ENCODE peak calls at places on chromosomes 1 and 21, in eight cellular contexts. One of them, this sample, is unnamed.
A peak's percentile ranks its signal among the peaks of the same experiment; 100 is the strongest.

GRCh38 chr1:226424228-226425003 is 16.5 kb upstream of the PARP1 start:
- DNase-seq in breast epithelium: no peak
- DNase-seq in adrenal gland: no peak
- DNase-seq in spleen: no peak
- DNase-seq in lower leg skin: peak; percentile 65
- DNase-seq in HepG2: no peak
- DNase-seq in testis: no peak
- DNase-seq in H54: no peak
- DNase-seq in this sample: peak; percentile 9

GRCh38 chr1:221336141-221336540 is 405.7 kb downstream of the DUSP10 start:
- DNase-seq in breast epithelium: no peak
- DNase-seq in adrenal gland: no peak
- DNase-seq in spleen: no peak
- DNase-seq in lower leg skin: no peak
- DNase-seq in HepG2: peak; percentile 11
- DNase-seq in testis: no peak
- DNase-seq in H54: peak; percentile 4
- DNase-seq in this sample: no peak

GRCh38 chr1:147539122-147539575 is 2.2 kb upstream of the BCL9 start:
- DNase-seq in breast epithelium: no peak
- DNase-seq in adrenal gland: peak; percentile 68
- DNase-seq in spleen: no peak
- DNase-seq in lower leg skin: no peak
- DNase-seq in HepG2: peak; percentile 77
- DNase-seq in testis: no peak
- DNase-seq in H54: peak; percentile 44
- DNase-seq in this sample: no peak

GRCh38 chr1:1291023-1291528 is 10.8 kb downstream of the SCNN1D start:
- DNase-seq in breast epithelium: no peak
- DNase-seq in adrenal gland: no peak
- DNase-seq in spleen: no peak
- DNase-seq in lower leg skin: no peak
- DNase-seq in HepG2: no peak
- DNase-seq in testis: no peak
- DNase-seq in H54: no peak
- DNase-seq in this sample: no peak

GRCh38 chr21:27326293-27326692 is 359.4 kb upstream of the ADAMTS5 start:
- DNase-seq in breast epithelium: no peak
- DNase-seq in adrenal gland: no peak
- DNase-seq in spleen: no peak
- DNase-seq in lower leg skin: no peak
- DNase-seq in HepG2: no peak
- DNase-seq in testis: no peak
- DNase-seq in H54: no peak
- DNase-seq in this sample: no peak

GRCh38 chr1:15736035-15736665 is at the start of gene SLC25A34:
- DNase-seq in breast epithelium: no peak
- DNase-seq in adrenal gland: peak; percentile 86
- DNase-seq in spleen: no peak
- DNase-seq in lower leg skin: no peak
- DNase-seq in HepG2: peak; percentile 42
- DNase-seq in testis: no peak
- DNase-seq in H54: no peak
- DNase-seq in this sample: no peak

GRCh38 chr1:27392096-27392777 is at the start of gene GPR3:
- DNase-seq in breast epithelium: peak; percentile 86
- DNase-seq in adrenal gland: peak; percentile 93
- DNase-seq in spleen: peak; percentile 94
- DNase-seq in lower leg skin: peak; percentile 98
- DNase-seq in HepG2: peak; percentile 79
- DNase-seq in testis: peak; percentile 94
- DNase-seq in H54: peak; percentile 87
- DNase-seq in this sample: peak; percentile 96

GRCh38 chr1:63042278-63042677 is 258.3 kb downstream of the ATG4C start:
- DNase-seq in breast epithelium: no peak
- DNase-seq in adrenal gland: no peak
- DNase-seq in spleen: no peak
- DNase-seq in lower leg skin: no peak
- DNase-seq in HepG2: no peak
- DNase-seq in testis: no peak
- DNase-seq in H54: no peak
- DNase-seq in this sample: no peak

GRCh38 chr1:232340448-232340847 is 289.5 kb downstream of the SIPA1L2 start:
- DNase-seq in breast epithelium: no peak
- DNase-seq in adrenal gland: no peak
- DNase-seq in spleen: no peak
- DNase-seq in lower leg skin: no peak
- DNase-seq in HepG2: no peak
- DNase-seq in testis: no peak
- DNase-seq in H54: no peak
- DNase-seq in this sample: no peak

GRCh38 chr1:33175865-33176264 is 6.0 kb downstream of the TRIM62 start:
- DNase-seq in breast epithelium: no peak
- DNase-seq in adrenal gland: no peak
- DNase-seq in spleen: no peak
- DNase-seq in lower leg skin: peak; percentile 52
- DNase-seq in HepG2: no peak
- DNase-seq in testis: no peak
- DNase-seq in H54: no peak
- DNase-seq in this sample: no peak

GRCh38 chr1:74689800-74690696 is 16.5 kb upstream of the ERICH3 start:
- DNase-seq in breast epithelium: no peak
- DNase-seq in adrenal gland: peak; percentile 70
- DNase-seq in spleen: no peak
- DNase-seq in lower leg skin: no peak
- DNase-seq in HepG2: peak; percentile 53
- DNase-seq in testis: peak; percentile 78
- DNase-seq in H54: no peak
- DNase-seq in this sample: peak; percentile 47

GRCh38 chr1:3910049-3910731 is 10.1 kb upstream of the C1orf174 start:
- DNase-seq in breast epithelium: no peak
- DNase-seq in adrenal gland: no peak
- DNase-seq in spleen: peak; percentile 73
- DNase-seq in lower leg skin: no peak
- DNase-seq in HepG2: no peak
- DNase-seq in testis: no peak
- DNase-seq in H54: no peak
- DNase-seq in this sample: no peak

GRCh38 chr1:10208537-10208936 is 1.8 kb upstream of the KIF1B start:
- DNase-seq in breast epithelium: no peak
- DNase-seq in adrenal gland: peak; percentile 35
- DNase-seq in spleen: no peak
- DNase-seq in lower leg skin: peak; percentile 84
- DNase-seq in HepG2: no peak
- DNase-seq in testis: no peak
- DNase-seq in H54: no peak
- DNase-seq in this sample: no peak

GRCh38 chr1:940121-941026 is 16.7 kb downstream of the SAMD11 start:
- DNase-seq in breast epithelium: no peak
- DNase-seq in adrenal gland: peak; percentile 59
- DNase-seq in spleen: no peak
- DNase-seq in lower leg skin: no peak
- DNase-seq in HepG2: peak; percentile 27
- DNase-seq in testis: peak; percentile 79
- DNase-seq in H54: no peak
- DNase-seq in this sample: peak; percentile 59

GRCh38 chr1:41239988-41240610 is 2.0 kb downstream of the SCMH1 start:
- DNase-seq in breast epithelium: no peak
- DNase-seq in adrenal gland: no peak
- DNase-seq in spleen: no peak
- DNase-seq in lower leg skin: no peak
- DNase-seq in HepG2: peak; percentile 99
- DNase-seq in testis: no peak
- DNase-seq in H54: no peak
- DNase-seq in this sample: peak; percentile 47

GRCh38 chr1:89605692-89606091 is 27.2 kb upstream of the LRRC8C start:
- DNase-seq in breast epithelium: no peak
- DNase-seq in adrenal gland: no peak
- DNase-seq in spleen: no peak
- DNase-seq in lower leg skin: no peak
- DNase-seq in HepG2: peak; percentile 75
- DNase-seq in testis: no peak
- DNase-seq in H54: peak; percentile 31
- DNase-seq in this sample: no peak

GRCh38 chr1:113758631-113759340 is 500 bp downstream of the PHTF1 start:
- DNase-seq in breast epithelium: peak; percentile 53
- DNase-seq in adrenal gland: peak; percentile 74
- DNase-seq in spleen: peak; percentile 94
- DNase-seq in lower leg skin: peak; percentile 89
- DNase-seq in HepG2: peak; percentile 49
- DNase-seq in testis: peak; percentile 66
- DNase-seq in H54: peak; percentile 49
- DNase-seq in this sample: peak; percentile 82

GRCh38 chr1:113756461-113756860 is 2.8 kb downstream of the PHTF1 start:
- DNase-seq in breast epithelium: no peak
- DNase-seq in adrenal gland: no peak
- DNase-seq in spleen: no peak
- DNase-seq in lower leg skin: no peak
- DNase-seq in HepG2: no peak
- DNase-seq in testis: no peak
- DNase-seq in H54: no peak
- DNase-seq in this sample: no peak

GRCh38 chr1:113760102-113760804 is 967 bp upstream of the PHTF1 start:
- DNase-seq in breast epithelium: no peak
- DNase-seq in adrenal gland: no peak
- DNase-seq in spleen: no peak
- DNase-seq in lower leg skin: no peak
- DNase-seq in HepG2: no peak
- DNase-seq in testis: no peak
- DNase-seq in H54: no peak
- DNase-seq in this sample: peak; percentile 36

GRCh38 chr1:113761937-113762336 is 2.7 kb upstream of the PHTF1 start:
- DNase-seq in breast epithelium: no peak
- DNase-seq in adrenal gland: no peak
- DNase-seq in spleen: no peak
- DNase-seq in lower leg skin: no peak
- DNase-seq in HepG2: no peak
- DNase-seq in testis: no peak
- DNase-seq in H54: no peak
- DNase-seq in this sample: no peak

GRCh38 chr1:113759341-113760101 is at the start of gene PHTF1:
- DNase-seq in breast epithelium: peak; percentile 58
- DNase-seq in adrenal gland: peak; percentile 80
- DNase-seq in spleen: peak; percentile 95
- DNase-seq in lower leg skin: peak; percentile 94
- DNase-seq in HepG2: peak; percentile 52
- DNase-seq in testis: peak; percentile 73
- DNase-seq in H54: peak; percentile 79
- DNase-seq in this sample: peak; percentile 87
- TF ChIP-seq POLR2A in breast epithelium: no peak
- TF ChIP-seq POLR2A in adrenal gland: peak; percentile 81
- TF ChIP-seq POLR2A in spleen: peak; percentile 34
- TF ChIP-seq POLR2A in lower leg skin: no peak
- TF ChIP-seq POLR2A in HepG2: peak; percentile 81
- TF ChIP-seq POLR2A in testis: no peak
- TF ChIP-seq POLR2A in H54: peak; percentile 67
- TF ChIP-seq POLR2A in this sample: peak; percentile 87

DNA sequence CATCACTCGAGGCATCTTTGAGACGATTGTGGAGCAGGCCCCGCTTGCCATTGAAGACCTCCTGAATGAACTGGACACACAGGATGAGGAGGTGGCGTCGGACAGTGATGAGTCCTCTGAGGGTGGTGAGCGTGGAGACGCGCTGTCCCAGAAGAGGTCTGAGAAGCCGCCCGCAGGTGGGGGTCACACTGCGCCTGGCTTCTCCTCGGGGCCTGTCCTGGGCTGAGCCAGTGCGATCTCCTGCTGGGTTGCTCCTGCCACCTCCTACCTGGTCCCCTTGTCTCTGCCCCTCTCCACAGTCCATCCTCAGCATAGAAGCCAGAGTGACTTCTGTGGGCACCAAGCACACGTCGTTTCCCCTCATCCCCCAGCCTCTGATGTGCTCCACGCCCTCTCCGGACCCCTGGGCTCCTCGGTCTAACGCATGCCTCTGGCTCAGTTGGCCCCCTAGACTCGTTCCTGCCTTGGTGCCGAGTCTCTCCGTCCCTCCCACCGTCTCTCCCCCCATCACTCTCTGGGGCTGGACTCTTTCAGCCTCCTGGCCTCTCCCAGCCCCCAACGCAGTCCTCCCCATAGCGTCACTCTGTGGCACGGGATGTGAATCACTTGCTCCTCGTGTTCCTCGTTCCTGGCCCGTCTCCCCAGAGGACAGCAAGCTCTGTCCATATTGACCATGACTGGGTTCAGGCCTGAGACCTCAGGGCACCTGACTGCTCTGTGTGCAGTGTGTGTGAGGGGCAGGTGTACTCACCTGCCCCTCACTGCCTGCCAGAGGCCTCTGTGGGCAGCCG is 8.7 kb downstream of the RRP1 start:
- DNase-seq in breast epithelium: no peak
- DNase-seq in adrenal gland: no peak
- DNase-seq in spleen: no peak
- DNase-seq in lower leg skin: no peak
- DNase-seq in HepG2: no peak
- DNase-seq in testis: no peak
- DNase-seq in H54: no peak
- DNase-seq in this sample: no peak
- TF ChIP-seq POLR2A in breast epithelium: no peak
- TF ChIP-seq POLR2A in adrenal gland: no peak
- TF ChIP-seq POLR2A in spleen: no peak
- TF ChIP-seq POLR2A in lower leg skin: no peak
- TF ChIP-seq POLR2A in HepG2: no peak
- TF ChIP-seq POLR2A in testis: no peak
- TF ChIP-seq POLR2A in H54: no peak
- TF ChIP-seq POLR2A in this sample: no peak

GRCh38 chr1:30535595-30536325 is 187.6 kb downstream of the MATN1 start:
- DNase-seq in breast epithelium: no peak
- DNase-seq in adrenal gland: no peak
- DNase-seq in spleen: peak; percentile 47
- DNase-seq in lower leg skin: no peak
- DNase-seq in HepG2: no peak
- DNase-seq in testis: no peak
- DNase-seq in H54: no peak
- DNase-seq in this sample: no peak
- TF ChIP-seq POLR2A in breast epithelium: no peak
- TF ChIP-seq POLR2A in adrenal gland: no peak
- TF ChIP-seq POLR2A in spleen: no peak
- TF ChIP-seq POLR2A in lower leg skin: no peak
- TF ChIP-seq POLR2A in HepG2: no peak
- TF ChIP-seq POLR2A in testis: no peak
- TF ChIP-seq POLR2A in H54: no peak
- TF ChIP-seq POLR2A in this sample: no peak

DNA sequence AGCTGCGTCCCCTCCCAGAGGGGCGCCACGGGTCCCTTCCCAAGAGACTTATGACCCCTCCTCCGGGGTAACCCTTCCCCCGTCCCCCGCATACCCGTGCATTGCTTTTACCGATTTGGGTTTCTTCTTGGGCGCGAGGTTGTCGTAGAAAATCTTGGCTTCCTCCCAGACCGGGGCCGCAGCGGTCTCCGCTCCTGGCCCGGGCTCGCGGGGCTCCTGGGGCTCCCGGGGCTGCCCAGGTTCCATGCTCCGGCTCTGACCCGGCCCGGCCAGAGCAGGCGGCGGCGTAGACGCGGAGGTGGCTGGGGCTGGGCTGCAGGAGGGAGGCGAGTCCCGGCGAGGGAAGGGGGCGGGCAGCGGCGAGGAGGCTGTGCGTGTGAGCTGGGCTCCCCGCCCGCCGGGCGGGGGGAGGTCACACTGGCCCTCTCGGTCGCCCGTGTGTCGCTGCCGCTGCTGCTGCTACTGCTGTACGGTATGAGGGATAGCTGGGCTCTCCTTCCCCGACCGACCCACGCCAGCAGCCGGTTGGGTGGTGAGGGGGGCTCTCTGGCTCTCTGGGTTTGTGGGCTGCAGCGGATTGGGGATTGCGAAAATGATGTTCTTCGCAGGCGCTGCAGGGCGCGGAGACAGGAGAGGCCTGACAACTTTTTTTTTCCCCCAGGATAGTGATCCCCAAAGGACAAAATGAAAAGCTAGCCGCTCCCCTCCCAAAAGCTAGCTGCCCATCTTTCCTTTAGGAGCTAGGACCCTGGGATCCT is at the start of gene NT5C1A:
- DNase-seq in breast epithelium: no peak
- DNase-seq in adrenal gland: no peak
- DNase-seq in spleen: no peak
- DNase-seq in lower leg skin: no peak
- DNase-seq in HepG2: no peak
- DNase-seq in testis: peak; percentile 41
- DNase-seq in H54: no peak
- DNase-seq in this sample: no peak
- TF ChIP-seq POLR2A in breast epithelium: no peak
- TF ChIP-seq POLR2A in adrenal gland: no peak
- TF ChIP-seq POLR2A in spleen: no peak
- TF ChIP-seq POLR2A in lower leg skin: no peak
- TF ChIP-seq POLR2A in HepG2: no peak
- TF ChIP-seq POLR2A in testis: no peak
- TF ChIP-seq POLR2A in H54: no peak
- TF ChIP-seq POLR2A in this sample: no peak